ENCODE peak calls at places on chromosome 12, in six cellular contexts. N, Y, R, F, D and V are unnamed samples.

GRCh38 chr12:51187370-51187987 is 14.5 kb upstream of the TFCP2 start:
- DNase-seq in N (no peak), Y (no peak), R (no peak), F (no peak), D (no peak), V (no peak)

GRCh38 chr12:7756993-7757392 is 8.0 kb upstream of the NANOGNB start:
- DNase-seq in N (no peak), Y (no peak), R (no peak), F (no peak), D (no peak), V (no peak)

GRCh38 chr12:109345428-109345827 is 2.3 kb upstream of the MYO1H start:
- DNase-seq in N (no peak), Y (no peak), R (no peak), F (no peak), D (no peak), V (no peak)

GRCh38 chr12:29562167-29562776 is 64.8 kb upstream of the OVCH1 start:
- DNase-seq in N (no peak), Y (peak), R (no peak), F (no peak), D (no peak), V (no peak)

GRCh38 chr12:128976120-128976519 is 122.8 kb downstream of the GLT1D1 start:
- DNase-seq in N (no peak), Y (no peak), R (peak), F (peak), D (no peak), V (peak)

GRCh38 chr12:81679614-81680013 is 79.5 kb downstream of the PPFIA2 start:
- DNase-seq in N (no peak), Y (no peak), R (no peak), F (no peak), D (no peak), V (no peak)

GRCh38 chr12:14400599-14400998 is 35.1 kb downstream of the ATF7IP start:
- DNase-seq in N (no peak), Y (no peak), R (no peak), F (no peak), D (no peak), V (no peak)

GRCh38 chr12:112711507-112711906 is 80.0 kb upstream of the RPH3A start:
- DNase-seq in N (no peak), Y (no peak), R (no peak), F (no peak), D (no peak), V (no peak)

GRCh38 chr12:6925239-6925542 is 2.6 kb upstream of the ATN1 start:
- DNase-seq in N (no peak), Y (no peak), R (no peak), F (no peak), D (no peak), V (no peak)

GRCh38 chr12:60173213-60174170 is 577.7 kb downstream of the SLC16A7 start:
- DNase-seq in N (no peak), Y (no peak), R (no peak), F (peak), D (no peak), V (no peak)

GRCh38 chr12:6828671-6829531 is 694 bp downstream of the P3H3 start:
- DNase-seq in N (no peak), Y (peak), R (peak), F (peak), D (no peak), V (no peak)

GRCh38 chr12:3832738-3833137 is 40.5 kb downstream of the PARP11 start:
- DNase-seq in N (peak), Y (peak), R (no peak), F (no peak), D (no peak), V (no peak)

GRCh38 chr12:104687823-104688573 is 231.2 kb downstream of the CHST11 start:
- DNase-seq in N (no peak), Y (no peak), R (no peak), F (no peak), D (no peak), V (no peak)

GRCh38 chr12:8446642-8447547 is 8.9 kb upstream of the CLEC6A start:
- DNase-seq in N (no peak), Y (no peak), R (no peak), F (no peak), D (no peak), V (no peak)

GRCh38 chr12:123151679-123152454 is 977 bp upstream of the PITPNM2 start:
- DNase-seq in N (no peak), Y (no peak), R (no peak), F (no peak), D (no peak), V (peak)

GRCh38 chr12:121767525-121768016 is 25.9 kb downstream of the RHOF start:
- DNase-seq in N (no peak), Y (peak), R (no peak), F (no peak), D (no peak), V (no peak)

GRCh38 chr12:2667716-2668440 is 126.9 kb upstream of the FKBP4 start:
- DNase-seq in N (no peak), Y (no peak), R (no peak), F (no peak), D (no peak), V (no peak)

GRCh38 chr12:133038310-133038709 is 1.0 kb downstream of the ZNF84 start:
- DNase-seq in N (no peak), Y (no peak), R (no peak), F (no peak), D (no peak), V (no peak)

GRCh38 chr12:4282103-4282891 is 8.7 kb downstream of the CCND2 start:
- DNase-seq in N (no peak), Y (no peak), R (no peak), F (no peak), D (no peak), V (no peak)

GRCh38 chr12:57772429-57773322 is at the start of gene EEF1AKMT3:
- DNase-seq in N (peak), Y (peak), R (peak), F (peak), D (no peak), V (peak)

GRCh38 chr12:57770734-57771133 is 1.2 kb downstream of the METTL1 start:
- DNase-seq in N (no peak), Y (no peak), R (no peak), F (no peak), D (no peak), V (no peak)

GRCh38 chr12:57771873-57772428 is at the start of gene METTL1:
- DNase-seq in N (peak), Y (peak), R (peak), F (peak), D (peak), V (peak)

GRCh38 chr12:57769594-57769993 is 2.3 kb downstream of the METTL1 start:
- DNase-seq in N (no peak), Y (no peak), R (no peak), F (no peak), D (no peak), V (no peak)

DNA sequence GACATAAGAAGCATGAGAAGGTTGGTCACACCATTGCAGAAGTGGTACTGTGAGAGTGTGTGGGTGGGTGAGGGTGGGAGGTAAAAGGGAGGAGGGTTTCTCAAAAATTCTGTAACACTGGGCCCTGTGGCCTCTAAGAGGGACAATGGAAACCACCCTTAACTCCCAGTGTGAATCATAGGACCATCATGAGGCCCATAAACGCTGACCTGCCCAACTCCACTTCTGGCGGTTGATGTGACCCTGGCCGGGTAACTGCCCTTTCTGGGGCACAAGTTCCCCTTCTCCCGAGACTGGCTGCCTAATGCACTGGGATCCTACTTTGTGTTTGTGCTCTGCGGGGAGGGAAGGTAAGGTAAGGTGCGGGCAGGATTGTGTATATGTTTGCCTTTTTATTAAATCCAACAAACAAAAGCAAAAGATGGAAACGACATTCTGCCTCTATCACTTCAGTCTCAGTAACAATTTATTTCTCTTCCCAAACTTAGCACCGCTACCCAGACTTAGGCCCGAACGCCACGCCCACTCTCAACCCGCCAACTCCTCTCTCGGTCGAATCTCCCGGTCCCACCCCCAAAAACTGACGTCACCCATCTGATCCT is 533 bp downstream of the METTL1 start:
- DNase-seq in N (peak), Y (peak), R (peak), F (peak), D (peak), V (peak)
- TF ChIP-seq BHLHE40 in N (no peak), Y (no peak), R (no peak), F (no peak), D (no peak), V (no peak)

GRCh38 chr12:58433969-58434368 is 486.3 kb downstream of the LRIG3 start:
- DNase-seq in N (no peak), Y (peak), R (no peak), F (no peak), D (no peak), V (no peak)
- TF ChIP-seq BHLHE40 in N (no peak), Y (no peak), R (no peak), F (no peak), D (no peak), V (no peak)

GRCh38 chr12:26701604-26702215 is 131.3 kb downstream of the ITPR2 start:
- DNase-seq in N (peak), Y (peak), R (no peak), F (peak), D (no peak), V (peak)
- TF ChIP-seq BHLHE40 in N (no peak), Y (no peak), R (no peak), F (no peak), D (no peak), V (no peak)

GRCh38 chr12:127024791-127025190 is 1242.2 kb upstream of the TMEM132C start:
- DNase-seq in N (no peak), Y (no peak), R (no peak), F (no peak), D (no peak), V (no peak)
- TF ChIP-seq BHLHE40 in N (no peak), Y (no peak), R (no peak), F (no peak), D (no peak), V (no peak)

DNA sequence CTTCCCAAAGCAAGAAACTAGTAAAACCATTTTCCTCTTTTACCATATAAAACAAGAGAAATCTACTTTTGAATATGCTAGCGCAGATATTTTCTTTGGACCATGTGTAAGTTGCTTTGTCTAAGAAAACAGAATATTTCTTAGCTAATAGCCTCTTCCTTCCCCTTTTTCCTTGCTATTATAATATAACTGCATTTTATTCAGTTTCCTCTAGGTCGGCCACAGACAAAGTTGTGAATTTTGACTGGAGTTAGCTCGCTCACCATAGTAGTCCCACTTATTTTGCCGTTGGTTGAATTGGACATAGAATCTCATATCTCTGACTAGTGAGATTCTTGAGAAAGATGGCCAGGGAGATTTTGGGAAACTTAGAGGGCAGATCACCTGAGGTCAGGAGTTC is 115.6 kb downstream of the PLEKHA5 start:
- DNase-seq in N (no peak), Y (no peak), R (no peak), F (no peak), D (no peak), V (no peak)
- TF ChIP-seq BHLHE40 in N (no peak), Y (no peak), R (no peak), F (no peak), D (no peak), V (no peak)

GRCh38 chr12:119803391-119803791 is 73.7 kb downstream of the CIT start:
- DNase-seq in N (no peak), Y (peak), R (no peak), F (no peak), D (no peak), V (no peak)
- TF ChIP-seq BHLHE40 in N (no peak), Y (no peak), R (no peak), F (no peak), D (no peak), V (no peak)

GRCh38 chr12:131854861-131855476 is 26.8 kb downstream of the MMP17 start:
- DNase-seq in N (no peak), Y (no peak), R (no peak), F (no peak), D (no peak), V (peak)

GRCh38 chr12:131857908-131858850 is 30.0 kb downstream of the MMP17 start:
- DNase-seq in N (no peak), Y (no peak), R (no peak), F (no peak), D (no peak), V (no peak)

GRCh38 chr12:131856366-131857097 is 28.3 kb downstream of the MMP17 start:
- DNase-seq in N (no peak), Y (no peak), R (no peak), F (no peak), D (no peak), V (no peak)

GRCh38 chr12:131853832-131854797 is 25.9 kb downstream of the MMP17 start:
- DNase-seq in N (no peak), Y (no peak), R (no peak), F (no peak), D (no peak), V (peak)

DNA sequence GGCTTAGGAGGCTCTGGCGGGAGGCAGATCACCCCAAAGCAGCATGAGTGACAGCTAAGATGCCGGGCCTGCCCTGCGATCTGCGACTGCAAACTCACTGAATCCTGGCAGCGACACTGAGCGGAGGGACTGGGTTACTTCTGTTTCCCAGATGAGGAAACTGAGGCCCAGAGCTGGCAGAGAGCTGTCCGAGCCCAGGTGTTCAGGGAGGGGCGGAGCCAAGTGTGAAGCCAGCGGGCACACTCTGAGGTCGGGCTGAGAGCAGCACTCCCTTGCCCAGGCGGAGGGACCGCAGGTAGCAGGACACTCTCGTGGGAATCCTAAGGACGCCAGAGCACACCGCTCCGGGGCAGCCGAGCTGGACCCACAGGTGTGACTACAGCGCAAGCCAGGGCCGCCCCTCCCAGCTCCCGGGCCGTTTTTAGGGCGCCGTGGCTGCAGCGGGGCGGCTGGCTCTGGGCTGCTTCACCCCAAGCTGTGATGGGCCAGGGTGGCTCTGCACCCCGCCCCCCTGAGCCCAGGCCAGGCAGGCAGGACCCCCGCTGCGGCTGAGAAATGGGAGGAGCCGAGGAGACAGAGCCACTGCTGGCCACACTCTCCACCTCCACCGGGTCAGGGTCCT is 27.4 kb downstream of the MMP17 start:
- DNase-seq in N (no peak), Y (no peak), R (no peak), F (no peak), D (no peak), V (no peak)
- TF ChIP-seq BHLHE40 in N (no peak), Y (no peak), R (no peak), F (no peak), D (no peak), V (no peak)

DNA sequence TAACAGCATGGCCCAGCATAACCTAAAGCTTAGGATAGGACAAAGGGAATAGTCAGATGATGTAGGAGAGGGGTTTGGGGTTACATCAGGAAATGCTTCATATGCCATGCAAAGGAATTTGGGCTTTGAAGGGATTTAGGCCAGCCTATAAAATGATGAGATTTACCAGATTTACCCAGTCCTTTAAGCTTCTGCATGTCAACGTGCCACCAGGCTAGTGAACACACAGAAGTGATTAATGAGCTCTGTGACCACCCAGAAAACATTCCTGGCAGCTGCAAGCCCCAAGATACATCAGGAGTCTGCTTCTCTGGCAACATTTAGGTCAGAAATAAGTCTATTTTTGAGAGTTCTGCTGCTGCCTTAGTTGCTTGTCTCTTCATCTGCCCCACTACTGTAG is 118.3 kb downstream of the LRIG3 start:
- DNase-seq in N (no peak), Y (no peak), R (no peak), F (no peak), D (no peak), V (no peak)
- TF ChIP-seq BHLHE40 in N (no peak), Y (no peak), R (no peak), F (no peak), D (no peak), V (no peak)

GRCh38 chr12:96398422-96399080 is 1.7 kb downstream of the CDK17 start:
- DNase-seq in N (peak), Y (peak), R (no peak), F (peak), D (no peak), V (no peak)
- TF ChIP-seq BHLHE40 in N (no peak), Y (no peak), R (no peak), F (no peak), D (no peak), V (no peak)